ENCODE peak calls at places on chromosomes 13 and 19, in five cellular contexts. One of them, this sample, is unnamed.

GRCh38 chr13:73520566-73521290 is 461.9 kb downstream of the KLF5 start:
- DNase-seq in uterus: no peak
- DNase-seq in suprapubic skin: no peak
- DNase-seq in body of pancreas: no peak
- DNase-seq in heart left ventricle: no peak
- DNase-seq in this sample: no peak

GRCh38 chr19:6204212-6204611 is 68.7 kb downstream of the ACSBG2 start:
- DNase-seq in heart left ventricle: no peak
- DNase-seq in body of pancreas: no peak
- DNase-seq in suprapubic skin: no peak
- DNase-seq in uterus: no peak
- DNase-seq in this sample: no peak

GRCh38 chr13:23552171-23552570 is 18.0 kb upstream of the TNFRSF19 start:
- DNase-seq in suprapubic skin: no peak
- DNase-seq in uterus: no peak
- DNase-seq in body of pancreas: no peak
- DNase-seq in heart left ventricle: no peak
- DNase-seq in this sample: no peak

GRCh38 chr19:49017666-49018351 is 918 bp upstream of the LHB start:
- DNase-seq in body of pancreas: peak; percentile 52
- DNase-seq in uterus: peak; percentile 41
- DNase-seq in suprapubic skin: no peak
- DNase-seq in heart left ventricle: peak; percentile 39
- DNase-seq in this sample: no peak

GRCh38 chr19:47005873-47006272 is 13.8 kb upstream of the NPAS1 start:
- DNase-seq in uterus: no peak
- DNase-seq in suprapubic skin: no peak
- DNase-seq in heart left ventricle: no peak
- DNase-seq in body of pancreas: no peak
- DNase-seq in this sample: no peak

GRCh38 chr13:68173111-68173510 is 943.0 kb upstream of the PCDH9 start:
- DNase-seq in uterus: no peak
- DNase-seq in heart left ventricle: no peak
- DNase-seq in body of pancreas: no peak
- DNase-seq in suprapubic skin: no peak
- DNase-seq in this sample: no peak

GRCh38 chr13:98055623-98056022 is 87.3 kb upstream of the FARP1 start:
- DNase-seq in body of pancreas: no peak
- DNase-seq in uterus: no peak
- DNase-seq in suprapubic skin: no peak
- DNase-seq in heart left ventricle: no peak
- DNase-seq in this sample: no peak

GRCh38 chr13:98829541-98829940 is 77.1 kb upstream of the SLC15A1 start:
- DNase-seq in body of pancreas: no peak
- DNase-seq in heart left ventricle: no peak
- DNase-seq in uterus: no peak
- DNase-seq in suprapubic skin: no peak
- DNase-seq in this sample: no peak

GRCh38 chr19:28793391-28794168 is 419.4 kb downstream of the UQCRFS1 start:
- DNase-seq in uterus: no peak
- DNase-seq in body of pancreas: no peak
- DNase-seq in heart left ventricle: no peak
- DNase-seq in suprapubic skin: no peak
- DNase-seq in this sample: no peak

GRCh38 chr13:62287764-62288163 is 872.1 kb upstream of the PCDH20 start:
- DNase-seq in suprapubic skin: no peak
- DNase-seq in body of pancreas: no peak
- DNase-seq in heart left ventricle: no peak
- DNase-seq in uterus: no peak
- DNase-seq in this sample: no peak

GRCh38 chr13:22883262-22883840 is 297.4 kb upstream of the SGCG start:
- DNase-seq in uterus: no peak
- DNase-seq in body of pancreas: no peak
- DNase-seq in suprapubic skin: no peak
- DNase-seq in heart left ventricle: no peak
- DNase-seq in this sample: no peak

GRCh38 chr19:10517361-10517759 is at the start of gene S1PR5:
- DNase-seq in body of pancreas: peak; percentile 64
- DNase-seq in uterus: no peak
- DNase-seq in suprapubic skin: no peak
- DNase-seq in heart left ventricle: no peak
- DNase-seq in this sample: no peak

GRCh38 chr13:50527612-50528509 is 315.6 kb downstream of the DLEU7 start:
- DNase-seq in suprapubic skin: no peak
- DNase-seq in body of pancreas: no peak
- DNase-seq in heart left ventricle: no peak
- DNase-seq in uterus: no peak
- DNase-seq in this sample: no peak

GRCh38 chr13:89541091-89542030 is 1806.1 kb upstream of the MIR17HG start:
- DNase-seq in suprapubic skin: no peak
- DNase-seq in uterus: no peak
- DNase-seq in body of pancreas: no peak
- DNase-seq in heart left ventricle: no peak
- DNase-seq in this sample: no peak

GRCh38 chr13:25493930-25494707 is 122.3 kb downstream of the ATP8A2 start:
- DNase-seq in uterus: no peak
- DNase-seq in body of pancreas: no peak
- DNase-seq in heart left ventricle: no peak
- DNase-seq in suprapubic skin: no peak
- DNase-seq in this sample: no peak

GRCh38 chr13:70189981-70190380 is 81.7 kb upstream of the KLHL1 start:
- DNase-seq in body of pancreas: no peak
- DNase-seq in suprapubic skin: no peak
- DNase-seq in heart left ventricle: no peak
- DNase-seq in uterus: no peak
- DNase-seq in this sample: no peak

GRCh38 chr19:6803036-6803404 is 30.5 kb downstream of the VAV1 start:
- DNase-seq in heart left ventricle: no peak
- DNase-seq in body of pancreas: no peak
- DNase-seq in suprapubic skin: no peak
- DNase-seq in uterus: no peak
- DNase-seq in this sample: no peak

GRCh38 chr13:89862691-89863036 is 1484.8 kb upstream of the MIR17HG start:
- DNase-seq in heart left ventricle: no peak
- DNase-seq in body of pancreas: no peak
- DNase-seq in suprapubic skin: no peak
- DNase-seq in uterus: no peak
- DNase-seq in this sample: no peak

GRCh38 chr19:42290523-42291436 is 11.2 kb upstream of the PRR19 start:
- DNase-seq in body of pancreas: no peak
- DNase-seq in heart left ventricle: no peak
- DNase-seq in uterus: peak; percentile 28
- DNase-seq in suprapubic skin: no peak
- DNase-seq in this sample: no peak

GRCh38 chr13:73335226-73335625 is 276.4 kb downstream of the KLF5 start:
- DNase-seq in uterus: no peak
- DNase-seq in heart left ventricle: no peak
- DNase-seq in suprapubic skin: no peak
- DNase-seq in body of pancreas: no peak
- DNase-seq in this sample: no peak

GRCh38 chr19:11451942-11452813 is 16.7 kb downstream of the PRKCSH start:
- DNase-seq in suprapubic skin: no peak
- DNase-seq in uterus: no peak
- DNase-seq in heart left ventricle: no peak
- DNase-seq in body of pancreas: no peak
- DNase-seq in this sample: no peak

GRCh38 chr13:111318396-111318795 is 2.0 kb upstream of the TEX29 start:
- DNase-seq in body of pancreas: no peak
- DNase-seq in heart left ventricle: no peak
- DNase-seq in suprapubic skin: no peak
- DNase-seq in uterus: no peak
- DNase-seq in this sample: no peak

GRCh38 chr13:80712026-80712425 is 371.1 kb upstream of the SPRY2 start:
- DNase-seq in body of pancreas: no peak
- DNase-seq in heart left ventricle: no peak
- DNase-seq in uterus: no peak
- DNase-seq in suprapubic skin: no peak
- DNase-seq in this sample: no peak

GRCh38 chr13:36362251-36362650 is 16.1 kb upstream of the SPART start:
- DNase-seq in suprapubic skin: no peak
- DNase-seq in uterus: no peak
- DNase-seq in heart left ventricle: no peak
- DNase-seq in body of pancreas: no peak
- DNase-seq in this sample: no peak

GRCh38 chr19:19162495-19162894 is 7.6 kb downstream of the MEF2B start:
- DNase-seq in heart left ventricle: no peak
- DNase-seq in suprapubic skin: no peak
- DNase-seq in uterus: no peak
- DNase-seq in body of pancreas: no peak
- DNase-seq in this sample: no peak

GRCh38 chr19:28841531-28841930 is 371.4 kb downstream of the UQCRFS1 start:
- DNase-seq in suprapubic skin: no peak
- DNase-seq in body of pancreas: no peak
- DNase-seq in uterus: no peak
- DNase-seq in heart left ventricle: no peak
- DNase-seq in this sample: no peak

GRCh38 chr19:7242601-7243258 is 51.5 kb downstream of the INSR start:
- DNase-seq in body of pancreas: no peak
- DNase-seq in uterus: no peak
- DNase-seq in suprapubic skin: no peak
- DNase-seq in heart left ventricle: no peak
- DNase-seq in this sample: peak; percentile 24

GRCh38 chr13:79859756-79860155 is 378.8 kb downstream of the NDFIP2 start:
- DNase-seq in body of pancreas: no peak
- DNase-seq in heart left ventricle: no peak
- DNase-seq in suprapubic skin: no peak
- DNase-seq in uterus: no peak
- DNase-seq in this sample: no peak

GRCh38 chr19:40754611-40755247 is 3.7 kb downstream of the SNRPA start:
- DNase-seq in heart left ventricle: no peak
- DNase-seq in body of pancreas: peak; percentile 50
- DNase-seq in suprapubic skin: no peak
- DNase-seq in uterus: no peak
- DNase-seq in this sample: no peak

GRCh38 chr13:90375851-90376250 is 971.6 kb upstream of the MIR17HG start:
- DNase-seq in heart left ventricle: no peak
- DNase-seq in suprapubic skin: no peak
- DNase-seq in body of pancreas: no peak
- DNase-seq in uterus: no peak
- DNase-seq in this sample: no peak

GRCh38 chr13:25292301-25292700 is 5.0 kb upstream of the MTMR6 start:
- DNase-seq in uterus: no peak
- DNase-seq in body of pancreas: no peak
- DNase-seq in heart left ventricle: no peak
- DNase-seq in suprapubic skin: no peak
- DNase-seq in this sample: no peak

GRCh38 chr19:1270854-1271527 is 1.9 kb downstream of the CIRBP start:
- DNase-seq in heart left ventricle: no peak
- DNase-seq in body of pancreas: peak; percentile 45
- DNase-seq in suprapubic skin: no peak
- DNase-seq in uterus: no peak
- DNase-seq in this sample: no peak
- TF ChIP-seq POLR2A in heart left ventricle: no peak
- TF ChIP-seq POLR2A in body of pancreas: no peak
- TF ChIP-seq POLR2A in suprapubic skin: no peak
- TF ChIP-seq POLR2A in uterus: no peak
- TF ChIP-seq POLR2A in this sample: no peak

DNA sequence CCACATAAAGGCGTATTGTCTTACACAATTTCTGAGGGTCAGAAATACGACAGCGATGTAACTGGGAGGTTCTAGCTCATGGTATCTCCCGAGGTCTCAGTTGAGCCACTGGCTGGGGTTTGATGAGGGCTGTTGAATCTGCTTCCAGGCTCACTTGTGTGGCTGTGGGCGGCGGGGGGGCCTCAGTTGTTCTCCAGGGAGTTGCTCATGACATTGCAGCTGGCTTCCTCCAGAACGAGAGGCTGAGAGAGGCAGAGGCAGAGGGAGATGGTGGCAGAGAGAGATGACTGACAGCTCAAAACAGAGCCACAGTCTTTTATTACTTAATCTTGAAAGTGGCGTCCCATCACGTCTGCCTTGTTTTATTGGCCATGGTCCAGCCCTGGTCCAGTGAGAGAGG is 6.2 kb upstream of the NLRP5 start:
- DNase-seq in body of pancreas: no peak
- DNase-seq in heart left ventricle: no peak
- DNase-seq in uterus: no peak
- DNase-seq in suprapubic skin: no peak
- DNase-seq in this sample: no peak
- H3K9me3 ChIP-seq in body of pancreas: no peaks in the 10 kb centered on the region
- H3K9me3 ChIP-seq in heart left ventricle: no peaks in the 10 kb centered on the region
- H3K9me3 ChIP-seq in uterus: no peaks in the 10 kb centered on the region
- H3K9me3 ChIP-seq in suprapubic skin: peaks cover 5% of the 10 kb centered on the region
- H3K9me3 ChIP-seq in this sample: peaks cover 32% of the 10 kb centered on the region

GRCh38 chr19:17641846-17642245 is 46.3 kb downstream of the UNC13A start:
- DNase-seq in heart left ventricle: no peak
- DNase-seq in uterus: no peak
- DNase-seq in body of pancreas: no peak
- DNase-seq in suprapubic skin: no peak
- DNase-seq in this sample: no peak
- H3K27me3 ChIP-seq in heart left ventricle: no peaks in the 10 kb centered on the region
- H3K27me3 ChIP-seq in uterus: no peaks in the 10 kb centered on the region
- H3K27me3 ChIP-seq in body of pancreas: no peaks in the 10 kb centered on the region
- H3K27me3 ChIP-seq in suprapubic skin: peaks cover 29% of the 10 kb centered on the region
- H3K27me3 ChIP-seq in this sample: no peaks in the 10 kb centered on the region

GRCh38 chr13:94559201-94559795 is 36.7 kb downstream of the TGDS start:
- DNase-seq in uterus: no peak
- DNase-seq in heart left ventricle: no peak
- DNase-seq in body of pancreas: no peak
- DNase-seq in suprapubic skin: no peak
- DNase-seq in this sample: no peak
- TF ChIP-seq POLR2A in uterus: no peak
- TF ChIP-seq POLR2A in heart left ventricle: no peak
- TF ChIP-seq POLR2A in body of pancreas: no peak
- TF ChIP-seq POLR2A in suprapubic skin: no peak
- TF ChIP-seq POLR2A in this sample: no peak

DNA sequence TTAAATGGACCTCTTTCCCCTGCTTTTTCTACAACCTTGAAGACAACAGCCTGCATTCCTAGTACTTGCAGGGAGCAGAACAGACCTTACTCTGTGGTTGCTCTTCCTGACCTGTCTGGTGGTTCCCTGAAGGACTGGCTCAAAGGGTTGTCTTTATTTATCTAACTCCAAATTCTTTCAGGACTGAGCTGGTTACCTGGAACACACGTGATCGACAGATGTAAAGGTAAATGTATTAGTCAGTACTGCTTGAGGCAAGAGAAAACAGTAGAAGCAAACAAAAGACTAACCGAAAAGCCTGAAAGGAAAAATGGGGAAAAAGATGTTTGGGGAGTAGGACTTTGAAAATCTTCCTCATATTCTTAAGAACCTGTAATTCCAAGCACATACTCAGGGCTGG is 17.9 kb downstream of the ZNF558 start:
- DNase-seq in uterus: no peak
- DNase-seq in body of pancreas: no peak
- DNase-seq in suprapubic skin: no peak
- DNase-seq in heart left ventricle: no peak
- DNase-seq in this sample: no peak
- H3K9me3 ChIP-seq in uterus: no peaks in the 10 kb centered on the region
- H3K9me3 ChIP-seq in body of pancreas: peaks cover 7% of the 10 kb centered on the region
- H3K9me3 ChIP-seq in suprapubic skin: peaks cover 78% of the 10 kb centered on the region
- H3K9me3 ChIP-seq in heart left ventricle: peaks cover 100% of the 10 kb centered on the region
- H3K9me3 ChIP-seq in this sample: peaks cover 58% of the 10 kb centered on the region

GRCh38 chr19:14977128-14977527 is 2.5 kb downstream of the SLC1A6 start:
- DNase-seq in uterus: no peak
- DNase-seq in heart left ventricle: no peak
- DNase-seq in suprapubic skin: no peak
- DNase-seq in body of pancreas: no peak
- DNase-seq in this sample: no peak
- H3K27me3 ChIP-seq in uterus: peaks cover 7% of the 10 kb centered on the region
- H3K27me3 ChIP-seq in heart left ventricle: peaks cover 51% of the 10 kb centered on the region
- H3K27me3 ChIP-seq in suprapubic skin: peaks cover 58% of the 10 kb centered on the region
- H3K27me3 ChIP-seq in body of pancreas: no peaks in the 10 kb centered on the region
- H3K27me3 ChIP-seq in this sample: no peaks in the 10 kb centered on the region